ENCODE peak calls at places on chromosomes 2 and 18, in nine cellular contexts. One of them, this sample, is unnamed.

GRCh38 chr2:164620873-164621760 is at the start of gene GRB14:
- DNase-seq in A549: peak
- DNase-seq in stimulated activated CD8-positive, alpha-beta memory T cell treated with anti-CD3 and anti-CD28 coated beads, Interleukin-7, amount 100 ng/mL, for 1 hour: no peak
- DNase-seq in EL: peak
- DNase-seq in activated naive CD4-positive, alpha-beta T cell treated with anti-CD3 and anti-CD28 coated beads, Interleukin-2, amount 10 ng/mL, durations not matched to agents 7 days and 5 days: no peak
- DNase-seq in LoVo: peak
- DNase-seq in neural progenitor cell: peak
- DNase-seq in T-helper 1 cell: no peak
- DNase-seq in hippocampal formation: peak
- DNase-seq in this sample: peak

GRCh38 chr2:200380833-200381542 is 74.5 kb downstream of the SPATS2L start:
- DNase-seq in A549: no peak
- DNase-seq in stimulated activated CD8-positive, alpha-beta memory T cell treated with anti-CD3 and anti-CD28 coated beads, Interleukin-7, amount 100 ng/mL, for 1 hour: no peak
- DNase-seq in EL: peak
- DNase-seq in activated naive CD4-positive, alpha-beta T cell treated with anti-CD3 and anti-CD28 coated beads, Interleukin-2, amount 10 ng/mL, durations not matched to agents 7 days and 5 days: no peak
- DNase-seq in LoVo: peak
- DNase-seq in neural progenitor cell: no peak
- DNase-seq in T-helper 1 cell: no peak
- DNase-seq in hippocampal formation: no peak
- DNase-seq in this sample: no peak

GRCh38 chr2:204625135-204625534 is 79.9 kb downstream of the PARD3B start:
- DNase-seq in A549: no peak
- DNase-seq in stimulated activated CD8-positive, alpha-beta memory T cell treated with anti-CD3 and anti-CD28 coated beads, Interleukin-7, amount 100 ng/mL, for 1 hour: no peak
- DNase-seq in EL: peak
- DNase-seq in activated naive CD4-positive, alpha-beta T cell treated with anti-CD3 and anti-CD28 coated beads, Interleukin-2, amount 10 ng/mL, durations not matched to agents 7 days and 5 days: no peak
- DNase-seq in LoVo: no peak
- DNase-seq in neural progenitor cell: peak
- DNase-seq in T-helper 1 cell: no peak
- DNase-seq in hippocampal formation: peak
- DNase-seq in this sample: peak

GRCh38 chr2:74199275-74199701 is 873 bp downstream of the MTHFD2 start:
- DNase-seq in A549: no peak
- DNase-seq in stimulated activated CD8-positive, alpha-beta memory T cell treated with anti-CD3 and anti-CD28 coated beads, Interleukin-7, amount 100 ng/mL, for 1 hour: no peak
- DNase-seq in EL: no peak
- DNase-seq in activated naive CD4-positive, alpha-beta T cell treated with anti-CD3 and anti-CD28 coated beads, Interleukin-2, amount 10 ng/mL, durations not matched to agents 7 days and 5 days: no peak
- DNase-seq in LoVo: no peak
- DNase-seq in neural progenitor cell: no peak
- DNase-seq in T-helper 1 cell: no peak
- DNase-seq in hippocampal formation: no peak
- DNase-seq in this sample: no peak

GRCh38 chr18:49127606-49128190 is 176.9 kb upstream of the SMAD7 start:
- DNase-seq in A549: no peak
- DNase-seq in stimulated activated CD8-positive, alpha-beta memory T cell treated with anti-CD3 and anti-CD28 coated beads, Interleukin-7, amount 100 ng/mL, for 1 hour: no peak
- DNase-seq in EL: no peak
- DNase-seq in activated naive CD4-positive, alpha-beta T cell treated with anti-CD3 and anti-CD28 coated beads, Interleukin-2, amount 10 ng/mL, durations not matched to agents 7 days and 5 days: no peak
- DNase-seq in LoVo: no peak
- DNase-seq in neural progenitor cell: no peak
- DNase-seq in T-helper 1 cell: no peak
- DNase-seq in hippocampal formation: no peak
- DNase-seq in this sample: no peak

GRCh38 chr2:238688197-238689153 is 159.4 kb upstream of the TWIST2 start:
- DNase-seq in A549: no peak
- DNase-seq in stimulated activated CD8-positive, alpha-beta memory T cell treated with anti-CD3 and anti-CD28 coated beads, Interleukin-7, amount 100 ng/mL, for 1 hour: no peak
- DNase-seq in EL: no peak
- DNase-seq in activated naive CD4-positive, alpha-beta T cell treated with anti-CD3 and anti-CD28 coated beads, Interleukin-2, amount 10 ng/mL, durations not matched to agents 7 days and 5 days: no peak
- DNase-seq in LoVo: no peak
- DNase-seq in neural progenitor cell: no peak
- DNase-seq in T-helper 1 cell: no peak
- DNase-seq in hippocampal formation: no peak
- DNase-seq in this sample: no peak

GRCh38 chr2:211745295-211746097 is 793.1 kb downstream of the ERBB4 start:
- DNase-seq in A549: peak
- DNase-seq in stimulated activated CD8-positive, alpha-beta memory T cell treated with anti-CD3 and anti-CD28 coated beads, Interleukin-7, amount 100 ng/mL, for 1 hour: no peak
- DNase-seq in EL: peak
- DNase-seq in activated naive CD4-positive, alpha-beta T cell treated with anti-CD3 and anti-CD28 coated beads, Interleukin-2, amount 10 ng/mL, durations not matched to agents 7 days and 5 days: peak
- DNase-seq in LoVo: peak
- DNase-seq in neural progenitor cell: peak
- DNase-seq in T-helper 1 cell: peak
- DNase-seq in hippocampal formation: peak
- DNase-seq in this sample: peak

GRCh38 chr2:127425540-127426490 is 7.6 kb downstream of the PROC start:
- DNase-seq in A549: no peak
- DNase-seq in stimulated activated CD8-positive, alpha-beta memory T cell treated with anti-CD3 and anti-CD28 coated beads, Interleukin-7, amount 100 ng/mL, for 1 hour: no peak
- DNase-seq in EL: no peak
- DNase-seq in activated naive CD4-positive, alpha-beta T cell treated with anti-CD3 and anti-CD28 coated beads, Interleukin-2, amount 10 ng/mL, durations not matched to agents 7 days and 5 days: no peak
- DNase-seq in LoVo: no peak
- DNase-seq in neural progenitor cell: no peak
- DNase-seq in T-helper 1 cell: no peak
- DNase-seq in hippocampal formation: no peak
- DNase-seq in this sample: no peak

GRCh38 chr18:10036479-10036878 is 122.7 kb downstream of the VAPA start:
- DNase-seq in A549: no peak
- DNase-seq in stimulated activated CD8-positive, alpha-beta memory T cell treated with anti-CD3 and anti-CD28 coated beads, Interleukin-7, amount 100 ng/mL, for 1 hour: no peak
- DNase-seq in EL: peak
- DNase-seq in activated naive CD4-positive, alpha-beta T cell treated with anti-CD3 and anti-CD28 coated beads, Interleukin-2, amount 10 ng/mL, durations not matched to agents 7 days and 5 days: no peak
- DNase-seq in LoVo: no peak
- DNase-seq in neural progenitor cell: no peak
- DNase-seq in T-helper 1 cell: no peak
- DNase-seq in hippocampal formation: no peak
- DNase-seq in this sample: no peak

GRCh38 chr18:77851798-77852197 is 602.1 kb downstream of the GALR1 start:
- DNase-seq in A549: no peak
- DNase-seq in stimulated activated CD8-positive, alpha-beta memory T cell treated with anti-CD3 and anti-CD28 coated beads, Interleukin-7, amount 100 ng/mL, for 1 hour: no peak
- DNase-seq in EL: no peak
- DNase-seq in activated naive CD4-positive, alpha-beta T cell treated with anti-CD3 and anti-CD28 coated beads, Interleukin-2, amount 10 ng/mL, durations not matched to agents 7 days and 5 days: no peak
- DNase-seq in LoVo: no peak
- DNase-seq in neural progenitor cell: no peak
- DNase-seq in T-helper 1 cell: no peak
- DNase-seq in hippocampal formation: no peak
- DNase-seq in this sample: no peak

GRCh38 chr2:223099561-223099960 is 47.6 kb downstream of the KCNE4 start:
- DNase-seq in A549: no peak
- DNase-seq in stimulated activated CD8-positive, alpha-beta memory T cell treated with anti-CD3 and anti-CD28 coated beads, Interleukin-7, amount 100 ng/mL, for 1 hour: no peak
- DNase-seq in EL: no peak
- DNase-seq in activated naive CD4-positive, alpha-beta T cell treated with anti-CD3 and anti-CD28 coated beads, Interleukin-2, amount 10 ng/mL, durations not matched to agents 7 days and 5 days: no peak
- DNase-seq in LoVo: no peak
- DNase-seq in neural progenitor cell: no peak
- DNase-seq in T-helper 1 cell: no peak
- DNase-seq in hippocampal formation: no peak
- DNase-seq in this sample: no peak

GRCh38 chr2:98039085-98039756 is 43.5 kb upstream of the TMEM131 start:
- DNase-seq in A549: no peak
- DNase-seq in stimulated activated CD8-positive, alpha-beta memory T cell treated with anti-CD3 and anti-CD28 coated beads, Interleukin-7, amount 100 ng/mL, for 1 hour: no peak
- DNase-seq in EL: no peak
- DNase-seq in activated naive CD4-positive, alpha-beta T cell treated with anti-CD3 and anti-CD28 coated beads, Interleukin-2, amount 10 ng/mL, durations not matched to agents 7 days and 5 days: no peak
- DNase-seq in LoVo: peak
- DNase-seq in neural progenitor cell: no peak
- DNase-seq in T-helper 1 cell: no peak
- DNase-seq in hippocampal formation: no peak
- DNase-seq in this sample: no peak

GRCh38 chr2:101187131-101187530 is 35.9 kb upstream of the TBC1D8 start:
- DNase-seq in A549: no peak
- DNase-seq in stimulated activated CD8-positive, alpha-beta memory T cell treated with anti-CD3 and anti-CD28 coated beads, Interleukin-7, amount 100 ng/mL, for 1 hour: no peak
- DNase-seq in EL: no peak
- DNase-seq in activated naive CD4-positive, alpha-beta T cell treated with anti-CD3 and anti-CD28 coated beads, Interleukin-2, amount 10 ng/mL, durations not matched to agents 7 days and 5 days: no peak
- DNase-seq in LoVo: no peak
- DNase-seq in neural progenitor cell: no peak
- DNase-seq in T-helper 1 cell: no peak
- DNase-seq in hippocampal formation: no peak
- DNase-seq in this sample: no peak

GRCh38 chr2:48248251-48248933 is 281.6 kb upstream of the STON1 start:
- DNase-seq in A549: peak
- DNase-seq in stimulated activated CD8-positive, alpha-beta memory T cell treated with anti-CD3 and anti-CD28 coated beads, Interleukin-7, amount 100 ng/mL, for 1 hour: no peak
- DNase-seq in EL: peak
- DNase-seq in activated naive CD4-positive, alpha-beta T cell treated with anti-CD3 and anti-CD28 coated beads, Interleukin-2, amount 10 ng/mL, durations not matched to agents 7 days and 5 days: no peak
- DNase-seq in LoVo: peak
- DNase-seq in neural progenitor cell: no peak
- DNase-seq in T-helper 1 cell: peak
- DNase-seq in hippocampal formation: no peak
- DNase-seq in this sample: peak

GRCh38 chr18:44969214-44969842 is 288.6 kb downstream of the SETBP1 start:
- DNase-seq in A549: no peak
- DNase-seq in stimulated activated CD8-positive, alpha-beta memory T cell treated with anti-CD3 and anti-CD28 coated beads, Interleukin-7, amount 100 ng/mL, for 1 hour: no peak
- DNase-seq in EL: no peak
- DNase-seq in activated naive CD4-positive, alpha-beta T cell treated with anti-CD3 and anti-CD28 coated beads, Interleukin-2, amount 10 ng/mL, durations not matched to agents 7 days and 5 days: no peak
- DNase-seq in LoVo: no peak
- DNase-seq in neural progenitor cell: no peak
- DNase-seq in T-helper 1 cell: no peak
- DNase-seq in hippocampal formation: no peak
- DNase-seq in this sample: no peak

GRCh38 chr18:58392336-58393000 is 236.4 kb downstream of the ALPK2 start:
- DNase-seq in A549: no peak
- DNase-seq in stimulated activated CD8-positive, alpha-beta memory T cell treated with anti-CD3 and anti-CD28 coated beads, Interleukin-7, amount 100 ng/mL, for 1 hour: no peak
- DNase-seq in EL: no peak
- DNase-seq in activated naive CD4-positive, alpha-beta T cell treated with anti-CD3 and anti-CD28 coated beads, Interleukin-2, amount 10 ng/mL, durations not matched to agents 7 days and 5 days: no peak
- DNase-seq in LoVo: no peak
- DNase-seq in neural progenitor cell: peak
- DNase-seq in T-helper 1 cell: no peak
- DNase-seq in hippocampal formation: no peak
- DNase-seq in this sample: peak

GRCh38 chr2:72990695-72991438 is 73.5 kb downstream of the EMX1 start:
- DNase-seq in A549: no peak
- DNase-seq in stimulated activated CD8-positive, alpha-beta memory T cell treated with anti-CD3 and anti-CD28 coated beads, Interleukin-7, amount 100 ng/mL, for 1 hour: no peak
- DNase-seq in EL: no peak
- DNase-seq in activated naive CD4-positive, alpha-beta T cell treated with anti-CD3 and anti-CD28 coated beads, Interleukin-2, amount 10 ng/mL, durations not matched to agents 7 days and 5 days: no peak
- DNase-seq in LoVo: no peak
- DNase-seq in neural progenitor cell: no peak
- DNase-seq in T-helper 1 cell: no peak
- DNase-seq in hippocampal formation: no peak
- DNase-seq in this sample: no peak

GRCh38 chr2:156539086-156539485 is 102.9 kb downstream of the GPD2 start:
- DNase-seq in A549: no peak
- DNase-seq in stimulated activated CD8-positive, alpha-beta memory T cell treated with anti-CD3 and anti-CD28 coated beads, Interleukin-7, amount 100 ng/mL, for 1 hour: no peak
- DNase-seq in EL: no peak
- DNase-seq in activated naive CD4-positive, alpha-beta T cell treated with anti-CD3 and anti-CD28 coated beads, Interleukin-2, amount 10 ng/mL, durations not matched to agents 7 days and 5 days: no peak
- DNase-seq in LoVo: no peak
- DNase-seq in neural progenitor cell: no peak
- DNase-seq in T-helper 1 cell: no peak
- DNase-seq in hippocampal formation: no peak
- DNase-seq in this sample: no peak

GRCh38 chr2:183185534-183185933 is 61.3 kb downstream of the NUP35 start:
- DNase-seq in A549: no peak
- DNase-seq in stimulated activated CD8-positive, alpha-beta memory T cell treated with anti-CD3 and anti-CD28 coated beads, Interleukin-7, amount 100 ng/mL, for 1 hour: no peak
- DNase-seq in EL: peak
- DNase-seq in activated naive CD4-positive, alpha-beta T cell treated with anti-CD3 and anti-CD28 coated beads, Interleukin-2, amount 10 ng/mL, durations not matched to agents 7 days and 5 days: no peak
- DNase-seq in LoVo: no peak
- DNase-seq in neural progenitor cell: peak
- DNase-seq in T-helper 1 cell: no peak
- DNase-seq in hippocampal formation: no peak
- DNase-seq in this sample: peak

GRCh38 chr18:79733135-79733609 is 53.6 kb downstream of the CTDP1 start:
- DNase-seq in A549: no peak
- DNase-seq in stimulated activated CD8-positive, alpha-beta memory T cell treated with anti-CD3 and anti-CD28 coated beads, Interleukin-7, amount 100 ng/mL, for 1 hour: no peak
- DNase-seq in EL: no peak
- DNase-seq in activated naive CD4-positive, alpha-beta T cell treated with anti-CD3 and anti-CD28 coated beads, Interleukin-2, amount 10 ng/mL, durations not matched to agents 7 days and 5 days: no peak
- DNase-seq in LoVo: no peak
- DNase-seq in neural progenitor cell: no peak
- DNase-seq in T-helper 1 cell: no peak
- DNase-seq in hippocampal formation: no peak
- DNase-seq in this sample: no peak

GRCh38 chr2:100660851-100661584 is 98.2 kb downstream of the PDCL3 start:
- DNase-seq in A549: no peak
- DNase-seq in stimulated activated CD8-positive, alpha-beta memory T cell treated with anti-CD3 and anti-CD28 coated beads, Interleukin-7, amount 100 ng/mL, for 1 hour: no peak
- DNase-seq in EL: no peak
- DNase-seq in activated naive CD4-positive, alpha-beta T cell treated with anti-CD3 and anti-CD28 coated beads, Interleukin-2, amount 10 ng/mL, durations not matched to agents 7 days and 5 days: no peak
- DNase-seq in LoVo: no peak
- DNase-seq in neural progenitor cell: no peak
- DNase-seq in T-helper 1 cell: no peak
- DNase-seq in hippocampal formation: no peak
- DNase-seq in this sample: no peak

GRCh38 chr2:224126001-224126400 is 86.9 kb upstream of the SERPINE2 start:
- DNase-seq in A549: no peak
- DNase-seq in stimulated activated CD8-positive, alpha-beta memory T cell treated with anti-CD3 and anti-CD28 coated beads, Interleukin-7, amount 100 ng/mL, for 1 hour: no peak
- DNase-seq in EL: no peak
- DNase-seq in activated naive CD4-positive, alpha-beta T cell treated with anti-CD3 and anti-CD28 coated beads, Interleukin-2, amount 10 ng/mL, durations not matched to agents 7 days and 5 days: no peak
- DNase-seq in LoVo: no peak
- DNase-seq in neural progenitor cell: no peak
- DNase-seq in T-helper 1 cell: no peak
- DNase-seq in hippocampal formation: no peak
- DNase-seq in this sample: peak

GRCh38 chr18:48545690-48546365 is 7.0 kb downstream of the CTIF start:
- DNase-seq in A549: no peak
- DNase-seq in stimulated activated CD8-positive, alpha-beta memory T cell treated with anti-CD3 and anti-CD28 coated beads, Interleukin-7, amount 100 ng/mL, for 1 hour: no peak
- DNase-seq in EL: peak
- DNase-seq in activated naive CD4-positive, alpha-beta T cell treated with anti-CD3 and anti-CD28 coated beads, Interleukin-2, amount 10 ng/mL, durations not matched to agents 7 days and 5 days: no peak
- DNase-seq in LoVo: no peak
- DNase-seq in neural progenitor cell: peak
- DNase-seq in T-helper 1 cell: no peak
- DNase-seq in hippocampal formation: peak
- DNase-seq in this sample: peak

GRCh38 chr18:45777393-45777792 is 48.1 kb upstream of the SIGLEC15 start:
- DNase-seq in A549: no peak
- DNase-seq in stimulated activated CD8-positive, alpha-beta memory T cell treated with anti-CD3 and anti-CD28 coated beads, Interleukin-7, amount 100 ng/mL, for 1 hour: no peak
- DNase-seq in EL: peak
- DNase-seq in activated naive CD4-positive, alpha-beta T cell treated with anti-CD3 and anti-CD28 coated beads, Interleukin-2, amount 10 ng/mL, durations not matched to agents 7 days and 5 days: no peak
- DNase-seq in LoVo: no peak
- DNase-seq in neural progenitor cell: no peak
- DNase-seq in T-helper 1 cell: no peak
- DNase-seq in hippocampal formation: no peak
- DNase-seq in this sample: no peak

GRCh38 chr2:45069711-45070664 is 60.7 kb upstream of the SIX2 start:
- DNase-seq in A549: no peak
- DNase-seq in stimulated activated CD8-positive, alpha-beta memory T cell treated with anti-CD3 and anti-CD28 coated beads, Interleukin-7, amount 100 ng/mL, for 1 hour: no peak
- DNase-seq in EL: no peak
- DNase-seq in activated naive CD4-positive, alpha-beta T cell treated with anti-CD3 and anti-CD28 coated beads, Interleukin-2, amount 10 ng/mL, durations not matched to agents 7 days and 5 days: no peak
- DNase-seq in LoVo: no peak
- DNase-seq in neural progenitor cell: peak
- DNase-seq in T-helper 1 cell: no peak
- DNase-seq in hippocampal formation: no peak
- DNase-seq in this sample: no peak

GRCh38 chr2:9802576-9802993 is 40.7 kb upstream of the TAF1B start:
- DNase-seq in A549: no peak
- DNase-seq in stimulated activated CD8-positive, alpha-beta memory T cell treated with anti-CD3 and anti-CD28 coated beads, Interleukin-7, amount 100 ng/mL, for 1 hour: no peak
- DNase-seq in EL: no peak
- DNase-seq in activated naive CD4-positive, alpha-beta T cell treated with anti-CD3 and anti-CD28 coated beads, Interleukin-2, amount 10 ng/mL, durations not matched to agents 7 days and 5 days: no peak
- DNase-seq in LoVo: no peak
- DNase-seq in neural progenitor cell: no peak
- DNase-seq in T-helper 1 cell: no peak
- DNase-seq in hippocampal formation: no peak
- DNase-seq in this sample: no peak

GRCh38 chr2:241821460-241822263 is 12.7 kb downstream of the NEU4 start:
- DNase-seq in A549: no peak
- DNase-seq in stimulated activated CD8-positive, alpha-beta memory T cell treated with anti-CD3 and anti-CD28 coated beads, Interleukin-7, amount 100 ng/mL, for 1 hour: no peak
- DNase-seq in EL: no peak
- DNase-seq in activated naive CD4-positive, alpha-beta T cell treated with anti-CD3 and anti-CD28 coated beads, Interleukin-2, amount 10 ng/mL, durations not matched to agents 7 days and 5 days: no peak
- DNase-seq in LoVo: no peak
- DNase-seq in neural progenitor cell: no peak
- DNase-seq in T-helper 1 cell: no peak
- DNase-seq in hippocampal formation: no peak
- DNase-seq in this sample: no peak

GRCh38 chr2:20346565-20347127 is 4.0 kb downstream of the PUM2 start:
- DNase-seq in A549: no peak
- DNase-seq in stimulated activated CD8-positive, alpha-beta memory T cell treated with anti-CD3 and anti-CD28 coated beads, Interleukin-7, amount 100 ng/mL, for 1 hour: no peak
- DNase-seq in EL: no peak
- DNase-seq in activated naive CD4-positive, alpha-beta T cell treated with anti-CD3 and anti-CD28 coated beads, Interleukin-2, amount 10 ng/mL, durations not matched to agents 7 days and 5 days: no peak
- DNase-seq in LoVo: no peak
- DNase-seq in neural progenitor cell: no peak
- DNase-seq in T-helper 1 cell: no peak
- DNase-seq in hippocampal formation: no peak
- DNase-seq in this sample: no peak

GRCh38 chr2:121044412-121044811 is 240.6 kb downstream of the TFCP2L1 start:
- DNase-seq in A549: no peak
- DNase-seq in stimulated activated CD8-positive, alpha-beta memory T cell treated with anti-CD3 and anti-CD28 coated beads, Interleukin-7, amount 100 ng/mL, for 1 hour: no peak
- DNase-seq in EL: no peak
- DNase-seq in activated naive CD4-positive, alpha-beta T cell treated with anti-CD3 and anti-CD28 coated beads, Interleukin-2, amount 10 ng/mL, durations not matched to agents 7 days and 5 days: no peak
- DNase-seq in LoVo: no peak
- DNase-seq in neural progenitor cell: peak
- DNase-seq in T-helper 1 cell: no peak
- DNase-seq in hippocampal formation: no peak
- DNase-seq in this sample: peak

GRCh38 chr2:219769044-219770030 is 141.9 kb downstream of the SLC4A3 start:
- DNase-seq in A549: no peak
- DNase-seq in stimulated activated CD8-positive, alpha-beta memory T cell treated with anti-CD3 and anti-CD28 coated beads, Interleukin-7, amount 100 ng/mL, for 1 hour: no peak
- DNase-seq in EL: peak
- DNase-seq in activated naive CD4-positive, alpha-beta T cell treated with anti-CD3 and anti-CD28 coated beads, Interleukin-2, amount 10 ng/mL, durations not matched to agents 7 days and 5 days: no peak
- DNase-seq in LoVo: no peak
- DNase-seq in neural progenitor cell: no peak
- DNase-seq in T-helper 1 cell: no peak
- DNase-seq in hippocampal formation: no peak
- DNase-seq in this sample: no peak

GRCh38 chr18:61579581-61579980 is 246.4 kb downstream of the CDH20 start:
- DNase-seq in A549: no peak
- DNase-seq in stimulated activated CD8-positive, alpha-beta memory T cell treated with anti-CD3 and anti-CD28 coated beads, Interleukin-7, amount 100 ng/mL, for 1 hour: no peak
- DNase-seq in EL: no peak
- DNase-seq in activated naive CD4-positive, alpha-beta T cell treated with anti-CD3 and anti-CD28 coated beads, Interleukin-2, amount 10 ng/mL, durations not matched to agents 7 days and 5 days: no peak
- DNase-seq in LoVo: no peak
- DNase-seq in neural progenitor cell: no peak
- DNase-seq in T-helper 1 cell: no peak
- DNase-seq in hippocampal formation: no peak
- DNase-seq in this sample: no peak